ENCODE peak calls at places on chromosomes 3 and 15, in ten cellular contexts. One of them, this sample, is unnamed.

GRCh38 chr3:44019736-44020135 is 221.9 kb upstream of the TOPAZ1 start:
- DNase-seq in cardiac muscle cell: no peak
- DNase-seq in Calu3: no peak
- DNase-seq in foreskin fibroblast: peak
- DNase-seq in GM20000: no peak
- DNase-seq in fibroblast of mammary gland: no peak
- DNase-seq in epithelial cell of esophagus: no peak
- DNase-seq in fibroblast of villous mesenchyme: no peak
- DNase-seq in AG04450: no peak
- DNase-seq in breast epithelium: no peak
- DNase-seq in this sample: no peak

GRCh38 chr15:74995779-74996765 is 709 bp downstream of the SCAMP5 start:
- DNase-seq in breast epithelium: no peak
- DNase-seq in epithelial cell of esophagus: no peak
- DNase-seq in GM20000: no peak
- DNase-seq in AG04450: no peak
- DNase-seq in foreskin fibroblast: no peak
- DNase-seq in Calu3: no peak
- DNase-seq in fibroblast of mammary gland: no peak
- DNase-seq in fibroblast of villous mesenchyme: no peak
- DNase-seq in cardiac muscle cell: peak
- DNase-seq in this sample: no peak

GRCh38 chr3:131973731-131974130 is 61.1 kb downstream of the CPNE4 start:
- DNase-seq in epithelial cell of esophagus: no peak
- DNase-seq in breast epithelium: no peak
- DNase-seq in cardiac muscle cell: no peak
- DNase-seq in foreskin fibroblast: no peak
- DNase-seq in GM20000: no peak
- DNase-seq in fibroblast of villous mesenchyme: no peak
- DNase-seq in AG04450: no peak
- DNase-seq in fibroblast of mammary gland: no peak
- DNase-seq in Calu3: no peak
- DNase-seq in this sample: no peak

GRCh38 chr15:31352911-31353811 is 26.5 kb downstream of the KLF13 start:
- DNase-seq in GM20000: peak
- DNase-seq in fibroblast of mammary gland: peak
- DNase-seq in foreskin fibroblast: peak
- DNase-seq in cardiac muscle cell: peak
- DNase-seq in AG04450: peak
- DNase-seq in breast epithelium: no peak
- DNase-seq in fibroblast of villous mesenchyme: peak
- DNase-seq in epithelial cell of esophagus: no peak
- DNase-seq in Calu3: no peak
- DNase-seq in this sample: peak

GRCh38 chr15:80662756-80663553 is 32.2 kb upstream of the ABHD17C start:
- DNase-seq in breast epithelium: no peak
- DNase-seq in foreskin fibroblast: no peak
- DNase-seq in cardiac muscle cell: no peak
- DNase-seq in AG04450: no peak
- DNase-seq in epithelial cell of esophagus: peak
- DNase-seq in fibroblast of villous mesenchyme: no peak
- DNase-seq in GM20000: no peak
- DNase-seq in Calu3: no peak
- DNase-seq in fibroblast of mammary gland: no peak
- DNase-seq in this sample: no peak

GRCh38 chr15:69504352-69505040 is 51.9 kb downstream of the RPLP1 start:
- DNase-seq in AG04450: no peak
- DNase-seq in epithelial cell of esophagus: no peak
- DNase-seq in GM20000: no peak
- DNase-seq in fibroblast of mammary gland: no peak
- DNase-seq in breast epithelium: no peak
- DNase-seq in Calu3: no peak
- DNase-seq in cardiac muscle cell: no peak
- DNase-seq in foreskin fibroblast: no peak
- DNase-seq in fibroblast of villous mesenchyme: no peak
- DNase-seq in this sample: no peak

GRCh38 chr3:111534701-111535100 is 7.3 kb upstream of the CD96 start:
- DNase-seq in cardiac muscle cell: no peak
- DNase-seq in foreskin fibroblast: peak
- DNase-seq in fibroblast of mammary gland: peak
- DNase-seq in Calu3: no peak
- DNase-seq in breast epithelium: no peak
- DNase-seq in epithelial cell of esophagus: peak
- DNase-seq in AG04450: no peak
- DNase-seq in fibroblast of villous mesenchyme: peak
- DNase-seq in GM20000: no peak
- DNase-seq in this sample: peak

GRCh38 chr15:81480645-81481053 is 106.6 kb upstream of the TMC3 start:
- DNase-seq in breast epithelium: no peak
- DNase-seq in cardiac muscle cell: peak
- DNase-seq in AG04450: peak
- DNase-seq in fibroblast of villous mesenchyme: peak
- DNase-seq in epithelial cell of esophagus: peak
- DNase-seq in GM20000: peak
- DNase-seq in fibroblast of mammary gland: peak
- DNase-seq in Calu3: peak
- DNase-seq in foreskin fibroblast: peak
- DNase-seq in this sample: peak

GRCh38 chr15:48388017-48388936 is 57.0 kb downstream of the DUT start:
- DNase-seq in AG04450: no peak
- DNase-seq in cardiac muscle cell: peak
- DNase-seq in breast epithelium: no peak
- DNase-seq in fibroblast of villous mesenchyme: no peak
- DNase-seq in GM20000: no peak
- DNase-seq in foreskin fibroblast: peak
- DNase-seq in epithelial cell of esophagus: no peak
- DNase-seq in fibroblast of mammary gland: peak
- DNase-seq in Calu3: no peak
- DNase-seq in this sample: no peak

GRCh38 chr3:109143646-109144045 is 7.1 kb downstream of the C3orf85 start:
- DNase-seq in fibroblast of mammary gland: no peak
- DNase-seq in breast epithelium: no peak
- DNase-seq in AG04450: no peak
- DNase-seq in Calu3: no peak
- DNase-seq in GM20000: no peak
- DNase-seq in epithelial cell of esophagus: no peak
- DNase-seq in cardiac muscle cell: no peak
- DNase-seq in fibroblast of villous mesenchyme: no peak
- DNase-seq in foreskin fibroblast: no peak
- DNase-seq in this sample: no peak

GRCh38 chr3:109136533-109136932 is at the start of gene C3orf85:
- DNase-seq in fibroblast of mammary gland: no peak
- DNase-seq in fibroblast of villous mesenchyme: no peak
- DNase-seq in epithelial cell of esophagus: no peak
- DNase-seq in Calu3: no peak
- DNase-seq in breast epithelium: no peak
- DNase-seq in cardiac muscle cell: no peak
- DNase-seq in foreskin fibroblast: no peak
- DNase-seq in GM20000: no peak
- DNase-seq in AG04450: no peak
- DNase-seq in this sample: no peak

GRCh38 chr3:109132801-109133473 is 3.6 kb upstream of the C3orf85 start:
- DNase-seq in epithelial cell of esophagus: no peak
- DNase-seq in cardiac muscle cell: no peak
- DNase-seq in AG04450: no peak
- DNase-seq in fibroblast of mammary gland: no peak
- DNase-seq in breast epithelium: no peak
- DNase-seq in fibroblast of villous mesenchyme: no peak
- DNase-seq in Calu3: peak
- DNase-seq in GM20000: no peak
- DNase-seq in foreskin fibroblast: no peak
- DNase-seq in this sample: no peak

GRCh38 chr3:109137766-109138165 is 1.2 kb downstream of the C3orf85 start:
- DNase-seq in Calu3: no peak
- DNase-seq in breast epithelium: no peak
- DNase-seq in fibroblast of villous mesenchyme: no peak
- DNase-seq in fibroblast of mammary gland: no peak
- DNase-seq in AG04450: no peak
- DNase-seq in GM20000: no peak
- DNase-seq in foreskin fibroblast: no peak
- DNase-seq in epithelial cell of esophagus: no peak
- DNase-seq in cardiac muscle cell: no peak
- DNase-seq in this sample: no peak
- TF ChIP-seq CTCF in Calu3: no peak
- TF ChIP-seq CTCF in breast epithelium: no peak
- TF ChIP-seq CTCF in fibroblast of villous mesenchyme: no peak
- TF ChIP-seq CTCF in fibroblast of mammary gland: no peak
- TF ChIP-seq CTCF in AG04450: no peak
- TF ChIP-seq CTCF in GM20000: no peak
- TF ChIP-seq CTCF in foreskin fibroblast: no peak
- TF ChIP-seq CTCF in epithelial cell of esophagus: no peak
- TF ChIP-seq CTCF in cardiac muscle cell: no peak
- TF ChIP-seq CTCF in this sample: no peak

GRCh38 chr3:98999675-99000074 is 98.2 kb upstream of the DCBLD2 start:
- DNase-seq in AG04450: no peak
- DNase-seq in breast epithelium: no peak
- DNase-seq in fibroblast of mammary gland: no peak
- DNase-seq in Calu3: no peak
- DNase-seq in epithelial cell of esophagus: no peak
- DNase-seq in cardiac muscle cell: no peak
- DNase-seq in GM20000: no peak
- DNase-seq in foreskin fibroblast: no peak
- DNase-seq in fibroblast of villous mesenchyme: no peak
- DNase-seq in this sample: no peak

GRCh38 chr3:98990657-98991056 is 89.2 kb upstream of the DCBLD2 start:
- DNase-seq in Calu3: no peak
- DNase-seq in breast epithelium: no peak
- DNase-seq in GM20000: no peak
- DNase-seq in foreskin fibroblast: no peak
- DNase-seq in AG04450: no peak
- DNase-seq in epithelial cell of esophagus: no peak
- DNase-seq in cardiac muscle cell: no peak
- DNase-seq in fibroblast of mammary gland: no peak
- DNase-seq in fibroblast of villous mesenchyme: no peak
- DNase-seq in this sample: no peak

GRCh38 chr3:98991393-98991792 is 89.9 kb upstream of the DCBLD2 start:
- DNase-seq in GM20000: no peak
- DNase-seq in Calu3: no peak
- DNase-seq in epithelial cell of esophagus: no peak
- DNase-seq in cardiac muscle cell: no peak
- DNase-seq in AG04450: no peak
- DNase-seq in fibroblast of villous mesenchyme: no peak
- DNase-seq in fibroblast of mammary gland: no peak
- DNase-seq in breast epithelium: no peak
- DNase-seq in foreskin fibroblast: no peak
- DNase-seq in this sample: no peak

DNA sequence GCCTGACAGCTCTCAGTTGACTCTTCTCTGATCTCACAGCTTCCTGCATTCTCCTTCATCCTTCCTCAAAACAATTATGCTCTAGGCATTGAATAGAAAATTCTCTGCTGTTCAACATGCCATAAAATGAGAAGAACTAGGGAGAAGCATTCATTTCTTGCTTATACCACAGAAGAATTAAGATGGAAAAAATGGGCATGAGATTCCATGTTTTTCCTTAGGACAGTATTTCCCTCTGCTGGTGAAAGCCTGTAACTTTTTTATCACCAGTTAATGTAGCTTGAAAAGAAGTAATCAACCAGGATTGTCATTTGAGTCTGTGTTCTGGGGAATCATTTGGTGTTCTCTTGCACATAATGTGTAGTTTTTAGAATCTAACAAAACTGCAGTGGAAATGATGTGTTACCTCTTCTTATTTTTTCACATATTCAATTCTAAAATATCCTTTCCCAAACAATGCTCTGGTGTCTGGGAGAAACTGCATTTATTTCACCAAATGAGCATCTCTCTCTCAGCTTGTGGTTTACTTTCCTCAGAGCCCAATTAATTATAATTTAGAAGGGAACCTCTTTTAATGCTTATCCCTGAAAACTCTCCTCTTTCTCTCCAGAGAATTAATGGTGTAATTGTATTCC is 92.8 kb upstream of the DCBLD2 start:
- DNase-seq in breast epithelium: no peak
- DNase-seq in Calu3: no peak
- DNase-seq in GM20000: no peak
- DNase-seq in AG04450: peak
- DNase-seq in cardiac muscle cell: peak
- DNase-seq in fibroblast of mammary gland: peak
- DNase-seq in epithelial cell of esophagus: peak
- DNase-seq in fibroblast of villous mesenchyme: peak
- DNase-seq in foreskin fibroblast: peak
- DNase-seq in this sample: peak
- TF ChIP-seq CTCF in breast epithelium: peak
- TF ChIP-seq CTCF in Calu3: peak
- TF ChIP-seq CTCF in GM20000: no peak
- TF ChIP-seq CTCF in AG04450: peak
- TF ChIP-seq CTCF in cardiac muscle cell: peak
- TF ChIP-seq CTCF in fibroblast of mammary gland: peak
- TF ChIP-seq CTCF in epithelial cell of esophagus: peak
- TF ChIP-seq CTCF in fibroblast of villous mesenchyme: peak
- TF ChIP-seq CTCF in foreskin fibroblast: peak
- TF ChIP-seq CTCF in this sample: peak

DNA sequence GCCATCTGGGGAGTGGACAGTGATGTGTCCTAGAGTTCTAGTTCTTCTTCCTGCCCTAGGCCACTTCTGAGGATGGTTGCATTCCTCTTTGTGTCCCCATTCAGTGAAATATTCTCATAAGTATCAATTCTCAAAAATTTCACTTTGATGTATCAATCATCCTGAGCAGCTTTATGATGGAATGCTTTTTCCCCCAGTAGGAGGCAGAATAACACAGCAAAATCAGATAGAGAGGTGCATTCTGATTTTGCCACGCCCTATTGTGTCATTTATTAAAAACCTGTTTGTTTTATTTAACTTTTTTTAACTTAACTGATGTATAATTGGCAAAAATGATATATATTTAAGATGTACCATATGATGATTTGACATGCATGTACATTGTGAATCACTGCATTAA is 656.0 kb upstream of the GRM7 start:
- DNase-seq in breast epithelium: no peak
- DNase-seq in fibroblast of villous mesenchyme: no peak
- DNase-seq in epithelial cell of esophagus: no peak
- DNase-seq in cardiac muscle cell: no peak
- DNase-seq in AG04450: no peak
- DNase-seq in foreskin fibroblast: no peak
- DNase-seq in Calu3: no peak
- DNase-seq in fibroblast of mammary gland: no peak
- DNase-seq in GM20000: no peak
- DNase-seq in this sample: no peak
- TF ChIP-seq CTCF in breast epithelium: no peak
- TF ChIP-seq CTCF in fibroblast of villous mesenchyme: no peak
- TF ChIP-seq CTCF in epithelial cell of esophagus: no peak
- TF ChIP-seq CTCF in cardiac muscle cell: no peak
- TF ChIP-seq CTCF in AG04450: no peak
- TF ChIP-seq CTCF in foreskin fibroblast: no peak
- TF ChIP-seq CTCF in Calu3: no peak
- TF ChIP-seq CTCF in fibroblast of mammary gland: no peak
- TF ChIP-seq CTCF in GM20000: peak
- TF ChIP-seq CTCF in this sample: no peak

DNA sequence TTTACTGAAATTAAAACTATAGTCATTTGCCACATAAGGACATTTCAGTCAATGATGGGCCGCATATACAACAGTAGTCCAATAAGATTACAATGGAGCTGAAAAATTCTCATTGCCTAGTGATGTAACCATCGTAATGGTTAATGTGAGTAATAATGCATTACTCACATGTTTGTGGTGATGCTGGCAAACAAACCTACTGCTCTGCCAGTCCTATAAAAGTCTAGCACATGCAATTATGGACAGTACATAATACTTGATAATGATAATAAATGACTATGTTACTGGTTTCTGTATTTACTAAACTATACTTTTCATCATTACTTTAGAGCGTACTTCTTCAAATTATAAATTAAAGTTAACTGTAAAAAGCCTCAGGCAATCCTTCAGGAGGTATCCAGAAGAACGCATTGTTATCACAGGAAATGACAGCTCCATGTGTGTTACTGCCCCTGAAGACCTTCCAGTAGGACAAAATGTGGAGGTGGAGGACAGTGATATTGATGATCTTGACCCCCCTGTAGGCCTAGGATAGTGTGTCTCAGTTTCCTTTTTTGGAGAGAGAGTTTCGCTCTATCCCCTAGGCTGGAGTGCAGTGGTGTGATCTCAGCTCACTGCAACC is 102.7 kb downstream of the ATP1B3 start:
- DNase-seq in epithelial cell of esophagus: peak
- DNase-seq in Calu3: no peak
- DNase-seq in fibroblast of mammary gland: peak
- DNase-seq in GM20000: no peak
- DNase-seq in AG04450: peak
- DNase-seq in cardiac muscle cell: no peak
- DNase-seq in fibroblast of villous mesenchyme: peak
- DNase-seq in breast epithelium: no peak
- DNase-seq in foreskin fibroblast: peak
- DNase-seq in this sample: peak
- TF ChIP-seq CTCF in epithelial cell of esophagus: no peak
- TF ChIP-seq CTCF in Calu3: no peak
- TF ChIP-seq CTCF in fibroblast of mammary gland: no peak
- TF ChIP-seq CTCF in GM20000: no peak
- TF ChIP-seq CTCF in AG04450: no peak
- TF ChIP-seq CTCF in cardiac muscle cell: no peak
- TF ChIP-seq CTCF in fibroblast of villous mesenchyme: no peak
- TF ChIP-seq CTCF in breast epithelium: no peak
- TF ChIP-seq CTCF in foreskin fibroblast: no peak
- TF ChIP-seq CTCF in this sample: no peak

This sample was measured in HFFc6.